ENCODE peak calls at places on chromosomes 7 and 10, in five cellular contexts. M is lower lobe of right lung; F is WERI-Rb-1; Z is CD8-positive, alpha-beta memory T cell; G is keratinocyte. C is an unnamed sample.

GRCh38 chr10:15197276-15197675 is 28.8 kb upstream of the NMT2 start:
- DNase-seq in Z (no peak), G (no peak), M (no peak), F (no peak), C (no peak)

GRCh38 chr10:127196227-127196954 is at the start of gene INSYN2A:
- DNase-seq in F (peak; percentile 64), G (no peak), M (no peak), Z (no peak), C (no peak)

GRCh38 chr7:151795168-151795754 is 81.7 kb downstream of the PRKAG2 start:
- DNase-seq in G (no peak), M (no peak), F (no peak), Z (peak; percentile 16), C (peak; percentile 64)

GRCh38 chr7:12373580-12374263 is 29.9 kb downstream of the VWDE start:
- DNase-seq in F (no peak), G (no peak), Z (no peak), M (no peak), C (no peak)

GRCh38 chr10:97020452-97021400 is 165.0 kb downstream of the SLIT1 start:
- DNase-seq in M (no peak), G (no peak), Z (no peak), F (peak; percentile 75), C (no peak)

GRCh38 chr10:62326134-62326533 is 48.0 kb upstream of the ZNF365 start:
- DNase-seq in F (no peak), G (no peak), Z (no peak), M (no peak), C (no peak)

GRCh38 chr10:13991353-13991752 is 339.4 kb downstream of the FRMD4A start:
- DNase-seq in F (no peak), G (no peak), M (no peak), Z (no peak), C (no peak)

GRCh38 chr7:116805100-116805544 is 57.3 kb upstream of the CAPZA2 start:
- DNase-seq in G (no peak), F (peak; percentile 52), M (no peak), Z (no peak), C (no peak)

GRCh38 chr10:61547297-61547696 is 94.1 kb upstream of the TMEM26 start:
- DNase-seq in Z (no peak), M (no peak), F (no peak), G (no peak), C (no peak)

GRCh38 chr7:150784120-150784736 is 15.9 kb downstream of the TMEM176B start:
- DNase-seq in F (no peak), G (no peak), Z (no peak), M (no peak), C (no peak)

GRCh38 chr7:26438078-26438477 is 146.4 kb downstream of the SNX10 start:
- DNase-seq in M (no peak), G (no peak), F (no peak), Z (no peak), C (no peak)

GRCh38 chr10:71863203-71863602 is 12.2 kb upstream of the PSAP start:
- DNase-seq in M (no peak), G (no peak), F (no peak), Z (no peak), C (no peak)

GRCh38 chr10:122126763-122127659 is 138.0 kb downstream of the TACC2 start:
- DNase-seq in G (no peak), Z (no peak), F (no peak), M (no peak), C (no peak)

GRCh38 chr7:106049139-106049725 is 62.9 kb downstream of the SYPL1 start:
- DNase-seq in Z (no peak), F (no peak), G (no peak), M (no peak), C (no peak)

GRCh38 chr7:106048621-106049020 is 63.5 kb downstream of the SYPL1 start:
- DNase-seq in Z (no peak), G (no peak), M (no peak), F (no peak), C (no peak)

GRCh38 chr7:106052681-106053080 is 59.4 kb downstream of the SYPL1 start:
- DNase-seq in Z (no peak), F (no peak), M (no peak), G (no peak), C (no peak)

GRCh38 chr7:106050002-106050742 is 61.9 kb downstream of the SYPL1 start:
- DNase-seq in M (no peak), F (peak; percentile 37), G (no peak), Z (no peak), C (no peak)

GRCh38 chr7:106050743-106051110 is 61.4 kb downstream of the SYPL1 start:
- DNase-seq in Z (no peak), F (no peak), G (no peak), M (no peak), C (no peak)
- H3K27ac ChIP-seq in Z (no peak overlapping the region), F (no peak overlapping the region), G (peak overlapping the region; percentile 49), M (no peak overlapping the region), C (no peak overlapping the region)

GRCh38 chr10:5888352-5888751 is 1.3 kb downstream of the ANKRD16 start:
- DNase-seq in G (no peak), Z (no peak), F (no peak), M (no peak), C (no peak)

GRCh38 chr10:5887641-5888040 is 2.1 kb downstream of the ANKRD16 start:
- DNase-seq in G (no peak), M (no peak), Z (no peak), F (no peak), C (no peak)

GRCh38 chr10:5887029-5887428 is 2.7 kb downstream of the ANKRD16 start:
- DNase-seq in M (no peak), F (no peak), G (no peak), Z (no peak), C (no peak)

GRCh38 chr10:5882961-5883360 is 6.7 kb downstream of the ANKRD16 start:
- DNase-seq in G (no peak), Z (no peak), M (no peak), F (no peak), C (no peak)
- H3K27ac ChIP-seq in G (no peak overlapping the region), Z (no peak overlapping the region), M (no peak overlapping the region), F (no peak overlapping the region), C (no peak overlapping the region)

DNA sequence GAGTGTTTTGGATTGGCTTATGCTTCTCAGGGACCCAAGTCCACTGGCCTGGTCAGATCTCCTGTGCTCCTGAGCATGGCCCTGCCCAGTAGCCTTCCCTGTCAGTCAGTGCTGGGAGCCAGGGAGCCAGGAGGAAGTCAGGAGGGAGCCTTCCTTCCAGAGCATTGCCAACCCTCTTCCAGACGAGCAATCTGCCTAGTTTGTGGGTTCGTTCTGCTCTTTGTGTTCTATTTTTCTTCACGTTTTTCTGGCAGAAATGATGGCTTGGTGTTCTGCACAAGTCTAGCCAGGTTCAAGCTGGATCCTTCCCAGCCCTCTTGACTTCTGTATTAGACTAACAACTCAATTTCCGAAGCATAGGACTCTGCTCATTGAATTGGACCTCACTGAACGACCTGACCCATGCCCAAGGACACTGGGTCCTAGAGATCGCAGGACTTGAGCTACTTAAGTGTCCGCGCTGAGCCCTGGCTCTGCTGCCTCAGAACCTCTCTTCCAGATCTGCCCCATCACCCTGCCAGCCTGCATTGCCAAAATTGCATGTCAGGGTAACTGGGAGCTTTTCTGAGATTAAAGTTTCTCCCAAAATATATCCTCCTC is 76.2 kb upstream of the MPP7 start:
- DNase-seq in G (no peak), M (no peak), Z (no peak), F (no peak), C (no peak)
- H3K27ac ChIP-seq in G (no peak overlapping the region), M (no peak overlapping the region), Z (no peak overlapping the region), F (no peak overlapping the region), C (no peak overlapping the region)

GRCh38 chr10:44702531-44702930 is 208.6 kb upstream of the TMEM72 start:
- DNase-seq in Z (no peak), M (no peak), G (no peak), F (no peak), C (no peak)

GRCh38 chr10:44706745-44707144 is 204.4 kb upstream of the TMEM72 start:
- DNase-seq in F (no peak), Z (no peak), G (no peak), M (no peak), C (no peak)

GRCh38 chr10:44703241-44704155 is 207.6 kb upstream of the TMEM72 start:
- DNase-seq in Z (no peak), F (no peak), G (no peak), M (no peak), C (no peak)

DNA sequence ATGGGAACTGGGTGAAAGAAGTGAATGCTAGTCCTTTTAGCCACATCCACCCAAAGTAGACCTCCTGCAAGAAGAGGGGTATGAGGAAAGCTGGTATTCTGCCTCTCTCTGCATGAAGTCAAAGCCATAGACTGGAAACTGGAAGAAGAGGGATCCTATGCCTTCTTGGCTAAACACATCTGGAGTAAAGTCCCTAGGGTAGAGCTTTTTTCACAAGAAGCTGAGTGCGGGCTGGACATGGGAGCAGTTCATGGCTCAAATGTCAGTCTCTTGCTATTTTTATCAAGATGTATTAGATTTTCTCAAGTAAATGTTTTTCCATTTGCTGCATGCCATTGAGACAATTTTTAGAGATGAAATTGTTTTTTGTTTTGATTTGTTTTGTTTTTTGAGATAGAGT is 206.5 kb upstream of the TMEM72 start:
- DNase-seq in G (no peak), Z (no peak), M (no peak), F (no peak), C (no peak)
- H3K27ac ChIP-seq in G (no peak overlapping the region), Z (no peak overlapping the region), M (no peak overlapping the region), F (no peak overlapping the region), C (no peak overlapping the region)

DNA sequence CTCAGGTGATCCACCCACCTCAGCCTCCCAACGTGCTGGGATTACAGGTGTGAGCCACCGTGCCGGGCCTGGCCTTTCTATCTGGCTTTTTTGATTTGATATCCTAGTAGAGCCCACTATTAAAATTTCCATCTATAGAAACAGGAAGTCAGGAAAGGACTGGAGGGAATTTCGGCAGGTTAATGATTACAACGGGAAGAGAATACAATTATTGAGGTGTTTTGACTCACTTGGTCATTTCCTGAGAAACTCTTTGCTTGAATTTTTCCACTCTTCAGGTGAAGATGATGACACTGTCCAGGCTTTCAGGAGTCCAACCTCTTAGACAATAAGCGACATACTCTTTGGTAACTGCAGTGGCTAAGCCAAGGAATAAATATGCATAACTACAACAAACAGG is 1.1 kb upstream of the MKLN1 start:
- DNase-seq in G (no peak), Z (no peak), M (no peak), F (no peak), C (no peak)
- H3K27ac ChIP-seq in G (peak overlapping the region; percentile 83), Z (peak overlapping the region; percentile 96), M (peak overlapping the region; percentile 99), F (no peak overlapping the region), C (peak overlapping the region; percentile 96)

GRCh38 chr7:112136707-112137008 is 69.5 kb downstream of the DOCK4 start:
- DNase-seq in F (no peak), Z (no peak), G (no peak), M (no peak), C (no peak)

GRCh38 chr7:112138453-112138852 is 67.7 kb downstream of the DOCK4 start:
- DNase-seq in G (no peak), M (no peak), F (no peak), Z (no peak), C (no peak)

GRCh38 chr7:112135815-112136706 is 70.1 kb downstream of the DOCK4 start:
- DNase-seq in G (no peak), Z (no peak), F (no peak), M (no peak), C (no peak)

GRCh38 chr7:112138938-112139337 is 67.3 kb downstream of the DOCK4 start:
- DNase-seq in Z (no peak), F (no peak), M (no peak), G (no peak), C (no peak)

GRCh38 chr7:112137141-112138101 is 68.8 kb downstream of the DOCK4 start:
- DNase-seq in M (no peak), F (no peak), Z (no peak), G (no peak), C (no peak)
- H3K27ac ChIP-seq in M (no peak overlapping the region), F (no peak overlapping the region), Z (no peak overlapping the region), G (no peak overlapping the region), C (no peak overlapping the region)

GRCh38 chr7:42105541-42106349 is 131.3 kb downstream of the GLI3 start:
- DNase-seq in M (no peak), Z (no peak), F (no peak), G (no peak), C (no peak)
- H3K27ac ChIP-seq in M (no peak overlapping the region), Z (no peak overlapping the region), F (no peak overlapping the region), G (peak overlapping the region; percentile 59), C (no peak overlapping the region)

C was measured in upper lobe of right lung.